ENCODE peak calls at places on chromosomes 1 and 21, in four cellular contexts. X is GM12878, L is HepG2, P is H1. T is an unnamed sample.

GRCh38 chr1:35876988-35877387 is 6.0 kb upstream of the AGO1 start:
- DNase-seq in L (no peak), X (no peak), P (no peak), T (no peak)

GRCh38 chr1:165632152-165632469 is 1.1 kb downstream of the MGST3 start:
- DNase-seq in L (no peak), P (no peak), X (no peak), T (no peak)

GRCh38 chr1:210123383-210123782 is 109.2 kb upstream of the SERTAD4 start:
- DNase-seq in P (no peak), X (no peak), L (no peak), T (no peak)

GRCh38 chr1:153572569-153573015 is 6.9 kb upstream of the S100A2 start:
- DNase-seq in P (peak; percentile 43), L (peak; percentile 72), X (peak; percentile 37), T (no peak)

GRCh38 chr1:2324553-2325366 is 66.6 kb downstream of the MORN1 start:
- DNase-seq in L (no peak), X (no peak), P (no peak), T (no peak)

GRCh38 chr1:145845514-145846161 is at the start of gene NUDT17:
- DNase-seq in X (no peak), L (peak; percentile 52), P (peak; percentile 38), T (peak; percentile 82)

GRCh38 chr21:38142226-38142625 is 114.6 kb upstream of the KCNJ15 start:
- DNase-seq in X (no peak), P (no peak), L (no peak), T (no peak)

GRCh38 chr1:23178931-23179330 is 10.3 kb upstream of the LUZP1 start:
- DNase-seq in X (no peak), L (no peak), P (no peak), T (no peak)

GRCh38 chr1:163171826-163172225 is 30.9 kb downstream of the RGS5 start:
- DNase-seq in P (no peak), X (no peak), L (no peak), T (no peak)

GRCh38 chr1:68449901-68450300 is at the start of gene RPE65:
- DNase-seq in L (no peak), P (no peak), X (no peak), T (no peak)

GRCh38 chr1:155175927-155176371 is 2.3 kb downstream of the TRIM46 start:
- DNase-seq in P (no peak), X (no peak), L (no peak), T (no peak)

GRCh38 chr1:19317126-19317910 is 5.2 kb downstream of the SLC66A1 start:
- DNase-seq in P (peak; percentile 27), X (no peak), L (no peak), T (no peak)

GRCh38 chr1:179926494-179927205 is 28.0 kb upstream of the CEP350 start:
- DNase-seq in P (no peak), X (no peak), L (no peak), T (no peak)

GRCh38 chr1:178101266-178101630 is 7.3 kb downstream of the RASAL2 start:
- DNase-seq in P (no peak), L (no peak), X (no peak), T (no peak)

GRCh38 chr1:101178688-101179491 is 57.9 kb upstream of the S1PR1 start:
- DNase-seq in X (peak; percentile 80), L (no peak), P (no peak), T (no peak)

DNA sequence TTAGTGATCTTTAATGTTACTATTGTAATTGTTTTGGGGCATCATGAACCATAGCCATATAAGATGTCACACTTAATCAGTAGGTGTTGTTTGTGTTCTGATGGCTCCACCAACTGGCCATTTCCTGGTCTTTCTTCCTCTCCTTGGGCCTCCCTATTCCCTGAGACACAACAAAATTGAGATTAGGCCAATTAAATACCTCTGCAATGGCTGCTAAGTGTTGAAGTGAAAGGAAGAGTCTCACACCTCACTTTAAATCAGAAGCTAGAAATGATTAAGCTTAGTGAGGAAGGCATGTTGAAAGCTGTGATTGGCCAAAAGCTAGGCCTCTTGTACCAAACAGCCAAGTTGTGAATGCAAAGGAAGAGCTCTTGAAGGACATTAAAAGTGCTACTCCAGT is 30.7 kb downstream of the PPP2R5A start:
- DNase-seq in P (peak; percentile 31), L (peak; percentile 7), X (no peak), T (peak; percentile 63)
- H3K4me1 ChIP-seq in P (peaks cover 4% of the 10 kb centered on the region), L (no peaks in the 10 kb centered on the region), X (no peaks in the 10 kb centered on the region), T (no peaks in the 10 kb centered on the region)

GRCh38 chr1:84722794-84723193 is 32.5 kb upstream of the SSX2IP start:
- DNase-seq in L (no peak), X (no peak), P (no peak), T (no peak)

GRCh38 chr1:84720275-84720780 is 30.1 kb upstream of the SSX2IP start:
- DNase-seq in X (peak; percentile 27), P (no peak), L (peak; percentile 83), T (no peak)

GRCh38 chr1:84721152-84721551 is 30.9 kb upstream of the SSX2IP start:
- DNase-seq in P (no peak), X (no peak), L (peak; percentile 6), T (no peak)

GRCh38 chr1:84726593-84727275 is 36.5 kb upstream of the SSX2IP start:
- DNase-seq in P (no peak), X (no peak), L (no peak), T (no peak)

GRCh38 chr1:84724128-84724860 is 34.0 kb upstream of the SSX2IP start:
- DNase-seq in L (peak; percentile 17), P (peak; percentile 69), X (no peak), T (no peak)
- TF ChIP-seq SUZ12 in L (no peak), P (no peak), X (no peak), T (no peak)

GRCh38 chr1:43979261-43979527 is 184 bp downstream of the B4GALT2 start:
- DNase-seq in L (no peak), X (no peak), P (no peak), T (no peak)
- H3K4me1 ChIP-seq in L (peaks cover 71% of the 10 kb centered on the region), X (peaks cover 24% of the 10 kb centered on the region), P (peaks cover 17% of the 10 kb centered on the region), T (peaks cover 30% of the 10 kb centered on the region)

DNA sequence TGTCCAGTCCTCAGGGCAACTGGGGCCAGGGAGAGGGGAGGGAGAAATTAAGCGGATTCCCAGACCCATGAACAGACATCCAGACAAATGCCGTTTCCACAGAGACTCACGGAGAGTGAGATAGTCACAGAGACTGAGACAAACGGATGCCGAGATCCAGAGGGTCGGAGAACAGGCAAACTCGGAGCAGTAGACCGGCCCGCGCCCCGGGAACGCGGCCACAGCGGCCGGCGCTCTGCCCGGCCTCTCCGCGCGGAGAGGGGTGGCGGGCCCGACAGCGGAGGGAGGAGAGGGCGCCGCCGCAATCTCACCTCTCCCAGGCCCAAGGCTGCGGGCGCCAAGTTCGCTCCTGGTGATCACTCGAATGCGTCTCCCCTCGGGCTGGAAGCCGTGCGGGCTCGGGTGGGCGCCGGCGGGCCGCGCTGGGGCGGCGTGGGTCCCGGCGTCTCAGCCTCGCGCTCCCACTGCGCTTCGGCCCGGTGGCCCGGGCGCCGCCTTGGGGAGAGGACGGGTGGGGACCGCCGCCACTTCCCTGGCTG is 796 bp upstream of the FOXD2 start:
- DNase-seq in L (no peak), P (no peak), X (no peak), T (no peak)
- TF ChIP-seq SUZ12 in L (no peak), P (peak; percentile 94), X (no peak), T (no peak)